ENCODE peak calls at places on chromosomes 3 and 15, in six cellular contexts. B is A172; Q is T-helper 1 cell; T is fibroblast of lung; F is choroid plexus epithelial cell; V is CD8-positive, alpha-beta memory T cell. I is an unnamed sample.
A peak's percentile ranks its signal among the peaks of the same experiment; 100 is the strongest.

GRCh38 chr3:112373476-112373875 is 40.5 kb downstream of the CD200 start:
- DNase-seq in F (no peak), B (no peak), V (no peak), Q (no peak), T (no peak), I (no peak)

GRCh38 chr3:152574461-152575079 is 260.4 kb upstream of the P2RY1 start:
- DNase-seq in T (peak; percentile 45), V (no peak), B (peak; percentile 64), F (peak; percentile 88), Q (no peak), I (peak; percentile 9)

GRCh38 chr3:14358426-14359211 is 43.8 kb upstream of the SLC6A6 start:
- DNase-seq in B (no peak), F (peak; percentile 60), V (no peak), Q (no peak), T (peak; percentile 71), I (no peak)

GRCh38 chr15:74242296-74242929 is 6.3 kb downstream of the CCDC33 start:
- DNase-seq in T (peak; percentile 51), Q (no peak), V (no peak), B (peak; percentile 79), F (no peak), I (no peak)

GRCh38 chr3:171038342-171038741 is 11.8 kb upstream of the SLC2A2 start:
- DNase-seq in B (no peak), F (peak; percentile 58), V (no peak), T (no peak), Q (no peak), I (no peak)

GRCh38 chr3:44845528-44846520 is 15.9 kb upstream of the TMEM42 start:
- DNase-seq in B (peak; percentile 16), T (peak; percentile 88), V (no peak), F (peak; percentile 79), Q (no peak), I (no peak)

GRCh38 chr3:59925946-59926345 is 876.1 kb upstream of the CFAP20DC start:
- DNase-seq in V (no peak), F (no peak), Q (no peak), T (no peak), B (no peak), I (no peak)

GRCh38 chr3:27632431-27633223 is 89.5 kb downstream of the EOMES start:
- DNase-seq in V (peak; percentile 60), F (peak; percentile 74), Q (peak; percentile 35), T (peak; percentile 77), B (peak; percentile 35), I (peak; percentile 1)

GRCh38 chr15:83199288-83199687 is 8.3 kb downstream of the HDGFL3 start:
- DNase-seq in T (no peak), B (no peak), F (no peak), Q (no peak), V (no peak), I (no peak)

GRCh38 chr15:26682765-26683164 is 90.1 kb downstream of the GABRB3 start:
- DNase-seq in T (no peak), Q (no peak), V (no peak), F (no peak), B (no peak), I (no peak)

GRCh38 chr15:57895291-57895690 is 170.2 kb downstream of the ALDH1A2 start:
- DNase-seq in T (no peak), Q (no peak), F (no peak), B (no peak), V (no peak), I (no peak)

GRCh38 chr3:15467227-15468181 is 40.1 kb downstream of the EAF1 start:
- DNase-seq in T (no peak), F (no peak), V (no peak), B (no peak), Q (no peak), I (no peak)

GRCh38 chr15:78399081-78399480 is 38.9 kb upstream of the IREB2 start:
- DNase-seq in F (peak; percentile 17), Q (no peak), V (no peak), T (no peak), B (no peak), I (no peak)

GRCh38 chr3:48372377-48372770 is 355 bp downstream of the FBXW12 start:
- DNase-seq in Q (no peak), T (no peak), V (no peak), F (no peak), B (no peak), I (no peak)

GRCh38 chr3:193851941-193852674 is 259.1 kb downstream of the OPA1 start:
- DNase-seq in T (peak; percentile 47), V (no peak), Q (no peak), B (peak; percentile 51), F (peak; percentile 48), I (no peak)

GRCh38 chr15:100703032-100703578 is 100.7 kb downstream of the ASB7 start:
- DNase-seq in T (peak; percentile 93), B (no peak), F (peak; percentile 93), V (no peak), Q (no peak), I (no peak)

GRCh38 chr15:90905306-90906180 is 2.4 kb downstream of the MAN2A2 start:
- DNase-seq in T (no peak), B (no peak), V (no peak), F (no peak), Q (no peak), I (no peak)

GRCh38 chr3:168589376-168589775 is 493.7 kb upstream of the GOLIM4 start:
- DNase-seq in V (no peak), F (no peak), Q (no peak), B (no peak), T (no peak), I (no peak)

GRCh38 chr15:101102746-101103145 is 149.1 kb downstream of the CHSY1 start:
- DNase-seq in T (no peak), V (no peak), Q (no peak), B (no peak), F (no peak), I (no peak)

GRCh38 chr3:13863929-13864595 is 15.8 kb downstream of the WNT7A start:
- DNase-seq in B (no peak), T (no peak), V (no peak), Q (no peak), F (no peak), I (no peak)

GRCh38 chr3:170418422-170419300 is at the start of gene CLDN11:
- DNase-seq in V (no peak), F (peak; percentile 71), Q (no peak), B (no peak), T (peak; percentile 63), I (no peak)

GRCh38 chr3:16476636-16477035 is 36.9 kb downstream of the RFTN1 start:
- DNase-seq in B (peak; percentile 93), F (peak; percentile 99), V (no peak), Q (no peak), T (peak; percentile 97), I (no peak)

GRCh38 chr15:31399544-31400171 is 73.0 kb downstream of the KLF13 start:
- DNase-seq in V (no peak), Q (no peak), B (peak; percentile 14), F (peak; percentile 81), T (peak; percentile 36), I (no peak)

GRCh38 chr3:170467560-170467959 is 48.9 kb downstream of the CLDN11 start:
- DNase-seq in Q (no peak), V (no peak), F (no peak), B (no peak), T (no peak), I (no peak)

GRCh38 chr3:196108075-196108743 is 26.3 kb upstream of the TFRC start:
- DNase-seq in V (no peak), B (no peak), T (no peak), F (no peak), Q (no peak), I (no peak)

GRCh38 chr3:151008699-151009098 is 36.2 kb upstream of the CLRN1 start:
- DNase-seq in T (peak; percentile 55), V (no peak), B (peak; percentile 18), Q (no peak), F (peak; percentile 88), I (no peak)

GRCh38 chr3:119973276-119973675 is 121.0 kb downstream of the GSK3B start:
- DNase-seq in B (no peak), T (peak; percentile 8), F (no peak), Q (no peak), V (no peak), I (no peak)

GRCh38 chr15:43235536-43235935 is 14.7 kb upstream of the EPB42 start:
- DNase-seq in V (no peak), Q (no peak), T (no peak), B (no peak), F (no peak), I (no peak)

GRCh38 chr15:100114100-100114499 is 227.7 kb downstream of the ADAMTS17 start:
- DNase-seq in V (no peak), T (peak; percentile 98), Q (no peak), B (peak; percentile 79), F (peak; percentile 95), I (peak; percentile 27)

GRCh38 chr3:141399200-141399599 is 30.9 kb downstream of the ZBTB38 start:
- DNase-seq in T (peak; percentile 40), V (no peak), F (no peak), B (no peak), Q (no peak), I (no peak)